ENCODE peak calls at places on chromosomes 11 and 22, in nine cellular contexts. One of them, this sample, is unnamed.

GRCh38 chr11:14393889-14394288 is 34.9 kb upstream of the RRAS2 start:
- DNase-seq in iris pigment epithelial cell: no peak
- DNase-seq in glomerular endothelial cell: no peak
- DNase-seq in GDM1: no peak
- DNase-seq in T follicular helper cell: no peak
- DNase-seq in activated CD4-positive, alpha-beta T cell treated with anti-CD3 and anti-CD28 coated beads, Interleukin-2, amount 10 ng/mL, durations not matched to agents 7 days and 5 days: no peak
- DNase-seq in stimulated activated CD4-positive, alpha-beta T cell treated with anti-CD3 and anti-CD28 coated beads, Interleukin-2, amount 100 ng/mL, for 48 hours: no peak
- DNase-seq in cardiac muscle cell: no peak
- DNase-seq in activated effector memory CD4-positive, alpha-beta T cell treated with Interleukin-2 at 50 U/mL for 16 hours: no peak
- DNase-seq in this sample: no peak

GRCh38 chr22:50691521-50691920 is 18.9 kb downstream of the SHANK3 start:
- DNase-seq in glomerular endothelial cell: no peak
- DNase-seq in iris pigment epithelial cell: peak
- DNase-seq in activated CD4-positive, alpha-beta T cell treated with anti-CD3 and anti-CD28 coated beads, Interleukin-2, amount 10 ng/mL, durations not matched to agents 7 days and 5 days: peak
- DNase-seq in stimulated activated CD4-positive, alpha-beta T cell treated with anti-CD3 and anti-CD28 coated beads, Interleukin-2, amount 100 ng/mL, for 48 hours: peak
- DNase-seq in cardiac muscle cell: peak
- DNase-seq in T follicular helper cell: peak
- DNase-seq in GDM1: no peak
- DNase-seq in activated effector memory CD4-positive, alpha-beta T cell treated with Interleukin-2 at 50 U/mL for 16 hours: no peak
- DNase-seq in this sample: no peak

GRCh38 chr11:34478845-34479663 is 34.5 kb downstream of the ELF5 start:
- DNase-seq in T follicular helper cell: no peak
- DNase-seq in glomerular endothelial cell: no peak
- DNase-seq in iris pigment epithelial cell: no peak
- DNase-seq in stimulated activated CD4-positive, alpha-beta T cell treated with anti-CD3 and anti-CD28 coated beads, Interleukin-2, amount 100 ng/mL, for 48 hours: no peak
- DNase-seq in cardiac muscle cell: no peak
- DNase-seq in GDM1: no peak
- DNase-seq in activated CD4-positive, alpha-beta T cell treated with anti-CD3 and anti-CD28 coated beads, Interleukin-2, amount 10 ng/mL, durations not matched to agents 7 days and 5 days: no peak
- DNase-seq in activated effector memory CD4-positive, alpha-beta T cell treated with Interleukin-2 at 50 U/mL for 16 hours: no peak
- DNase-seq in this sample: no peak

GRCh38 chr11:73143126-73143838 is 1.2 kb upstream of the FCHSD2 start:
- DNase-seq in glomerular endothelial cell: no peak
- DNase-seq in activated effector memory CD4-positive, alpha-beta T cell treated with Interleukin-2 at 50 U/mL for 16 hours: no peak
- DNase-seq in stimulated activated CD4-positive, alpha-beta T cell treated with anti-CD3 and anti-CD28 coated beads, Interleukin-2, amount 100 ng/mL, for 48 hours: no peak
- DNase-seq in iris pigment epithelial cell: no peak
- DNase-seq in cardiac muscle cell: peak
- DNase-seq in activated CD4-positive, alpha-beta T cell treated with anti-CD3 and anti-CD28 coated beads, Interleukin-2, amount 10 ng/mL, durations not matched to agents 7 days and 5 days: no peak
- DNase-seq in T follicular helper cell: no peak
- DNase-seq in GDM1: peak
- DNase-seq in this sample: no peak

GRCh38 chr11:111019931-111020381 is 225.6 kb upstream of the POU2AF2 start:
- DNase-seq in stimulated activated CD4-positive, alpha-beta T cell treated with anti-CD3 and anti-CD28 coated beads, Interleukin-2, amount 100 ng/mL, for 48 hours: no peak
- DNase-seq in activated CD4-positive, alpha-beta T cell treated with anti-CD3 and anti-CD28 coated beads, Interleukin-2, amount 10 ng/mL, durations not matched to agents 7 days and 5 days: no peak
- DNase-seq in cardiac muscle cell: no peak
- DNase-seq in GDM1: no peak
- DNase-seq in T follicular helper cell: no peak
- DNase-seq in glomerular endothelial cell: no peak
- DNase-seq in iris pigment epithelial cell: peak
- DNase-seq in activated effector memory CD4-positive, alpha-beta T cell treated with Interleukin-2 at 50 U/mL for 16 hours: no peak
- DNase-seq in this sample: no peak

GRCh38 chr11:94762208-94762607 is 5.9 kb upstream of the AMOTL1 start:
- DNase-seq in glomerular endothelial cell: no peak
- DNase-seq in iris pigment epithelial cell: peak
- DNase-seq in activated CD4-positive, alpha-beta T cell treated with anti-CD3 and anti-CD28 coated beads, Interleukin-2, amount 10 ng/mL, durations not matched to agents 7 days and 5 days: no peak
- DNase-seq in T follicular helper cell: no peak
- DNase-seq in GDM1: no peak
- DNase-seq in activated effector memory CD4-positive, alpha-beta T cell treated with Interleukin-2 at 50 U/mL for 16 hours: no peak
- DNase-seq in stimulated activated CD4-positive, alpha-beta T cell treated with anti-CD3 and anti-CD28 coated beads, Interleukin-2, amount 100 ng/mL, for 48 hours: no peak
- DNase-seq in cardiac muscle cell: no peak
- DNase-seq in this sample: no peak

GRCh38 chr11:31921066-31921465 is 109.9 kb upstream of the PAX6 start:
- DNase-seq in T follicular helper cell: no peak
- DNase-seq in glomerular endothelial cell: no peak
- DNase-seq in iris pigment epithelial cell: peak
- DNase-seq in GDM1: no peak
- DNase-seq in activated effector memory CD4-positive, alpha-beta T cell treated with Interleukin-2 at 50 U/mL for 16 hours: no peak
- DNase-seq in stimulated activated CD4-positive, alpha-beta T cell treated with anti-CD3 and anti-CD28 coated beads, Interleukin-2, amount 100 ng/mL, for 48 hours: no peak
- DNase-seq in cardiac muscle cell: no peak
- DNase-seq in activated CD4-positive, alpha-beta T cell treated with anti-CD3 and anti-CD28 coated beads, Interleukin-2, amount 10 ng/mL, durations not matched to agents 7 days and 5 days: no peak
- DNase-seq in this sample: no peak

GRCh38 chr11:117238221-117238620 is 5.8 kb downstream of the RNF214 start:
- DNase-seq in glomerular endothelial cell: no peak
- DNase-seq in activated effector memory CD4-positive, alpha-beta T cell treated with Interleukin-2 at 50 U/mL for 16 hours: no peak
- DNase-seq in T follicular helper cell: no peak
- DNase-seq in stimulated activated CD4-positive, alpha-beta T cell treated with anti-CD3 and anti-CD28 coated beads, Interleukin-2, amount 100 ng/mL, for 48 hours: no peak
- DNase-seq in GDM1: no peak
- DNase-seq in activated CD4-positive, alpha-beta T cell treated with anti-CD3 and anti-CD28 coated beads, Interleukin-2, amount 10 ng/mL, durations not matched to agents 7 days and 5 days: no peak
- DNase-seq in cardiac muscle cell: no peak
- DNase-seq in iris pigment epithelial cell: no peak
- DNase-seq in this sample: no peak

GRCh38 chr22:29158546-29158945 is 47.1 kb upstream of the EMID1 start:
- DNase-seq in cardiac muscle cell: no peak
- DNase-seq in T follicular helper cell: no peak
- DNase-seq in iris pigment epithelial cell: no peak
- DNase-seq in activated CD4-positive, alpha-beta T cell treated with anti-CD3 and anti-CD28 coated beads, Interleukin-2, amount 10 ng/mL, durations not matched to agents 7 days and 5 days: no peak
- DNase-seq in activated effector memory CD4-positive, alpha-beta T cell treated with Interleukin-2 at 50 U/mL for 16 hours: no peak
- DNase-seq in glomerular endothelial cell: no peak
- DNase-seq in stimulated activated CD4-positive, alpha-beta T cell treated with anti-CD3 and anti-CD28 coated beads, Interleukin-2, amount 100 ng/mL, for 48 hours: no peak
- DNase-seq in GDM1: no peak
- DNase-seq in this sample: no peak

GRCh38 chr11:63614136-63614664 is at the start of gene PLAAT3:
- DNase-seq in stimulated activated CD4-positive, alpha-beta T cell treated with anti-CD3 and anti-CD28 coated beads, Interleukin-2, amount 100 ng/mL, for 48 hours: no peak
- DNase-seq in T follicular helper cell: peak
- DNase-seq in iris pigment epithelial cell: peak
- DNase-seq in activated effector memory CD4-positive, alpha-beta T cell treated with Interleukin-2 at 50 U/mL for 16 hours: peak
- DNase-seq in glomerular endothelial cell: no peak
- DNase-seq in activated CD4-positive, alpha-beta T cell treated with anti-CD3 and anti-CD28 coated beads, Interleukin-2, amount 10 ng/mL, durations not matched to agents 7 days and 5 days: peak
- DNase-seq in GDM1: no peak
- DNase-seq in cardiac muscle cell: peak
- DNase-seq in this sample: peak

GRCh38 chr11:14362613-14363012 is 3.6 kb upstream of the RRAS2 start:
- DNase-seq in glomerular endothelial cell: no peak
- DNase-seq in GDM1: no peak
- DNase-seq in iris pigment epithelial cell: no peak
- DNase-seq in stimulated activated CD4-positive, alpha-beta T cell treated with anti-CD3 and anti-CD28 coated beads, Interleukin-2, amount 100 ng/mL, for 48 hours: no peak
- DNase-seq in activated effector memory CD4-positive, alpha-beta T cell treated with Interleukin-2 at 50 U/mL for 16 hours: no peak
- DNase-seq in cardiac muscle cell: no peak
- DNase-seq in T follicular helper cell: no peak
- DNase-seq in activated CD4-positive, alpha-beta T cell treated with anti-CD3 and anti-CD28 coated beads, Interleukin-2, amount 10 ng/mL, durations not matched to agents 7 days and 5 days: no peak
- DNase-seq in this sample: no peak

GRCh38 chr11:119380160-119380815 is 1.2 kb downstream of the USP2 start:
- DNase-seq in glomerular endothelial cell: no peak
- DNase-seq in stimulated activated CD4-positive, alpha-beta T cell treated with anti-CD3 and anti-CD28 coated beads, Interleukin-2, amount 100 ng/mL, for 48 hours: no peak
- DNase-seq in cardiac muscle cell: no peak
- DNase-seq in activated CD4-positive, alpha-beta T cell treated with anti-CD3 and anti-CD28 coated beads, Interleukin-2, amount 10 ng/mL, durations not matched to agents 7 days and 5 days: no peak
- DNase-seq in T follicular helper cell: no peak
- DNase-seq in GDM1: no peak
- DNase-seq in activated effector memory CD4-positive, alpha-beta T cell treated with Interleukin-2 at 50 U/mL for 16 hours: no peak
- DNase-seq in iris pigment epithelial cell: no peak
- DNase-seq in this sample: peak

GRCh38 chr11:2669926-2670469 is 29.8 kb downstream of the KCNQ1OT1 start:
- DNase-seq in iris pigment epithelial cell: no peak
- DNase-seq in cardiac muscle cell: no peak
- DNase-seq in activated CD4-positive, alpha-beta T cell treated with anti-CD3 and anti-CD28 coated beads, Interleukin-2, amount 10 ng/mL, durations not matched to agents 7 days and 5 days: no peak
- DNase-seq in stimulated activated CD4-positive, alpha-beta T cell treated with anti-CD3 and anti-CD28 coated beads, Interleukin-2, amount 100 ng/mL, for 48 hours: no peak
- DNase-seq in GDM1: no peak
- DNase-seq in glomerular endothelial cell: no peak
- DNase-seq in T follicular helper cell: no peak
- DNase-seq in activated effector memory CD4-positive, alpha-beta T cell treated with Interleukin-2 at 50 U/mL for 16 hours: no peak
- DNase-seq in this sample: no peak

GRCh38 chr11:79418241-79418640 is 22.6 kb downstream of the TENM4 start:
- DNase-seq in glomerular endothelial cell: no peak
- DNase-seq in stimulated activated CD4-positive, alpha-beta T cell treated with anti-CD3 and anti-CD28 coated beads, Interleukin-2, amount 100 ng/mL, for 48 hours: no peak
- DNase-seq in GDM1: no peak
- DNase-seq in activated effector memory CD4-positive, alpha-beta T cell treated with Interleukin-2 at 50 U/mL for 16 hours: no peak
- DNase-seq in cardiac muscle cell: no peak
- DNase-seq in activated CD4-positive, alpha-beta T cell treated with anti-CD3 and anti-CD28 coated beads, Interleukin-2, amount 10 ng/mL, durations not matched to agents 7 days and 5 days: no peak
- DNase-seq in iris pigment epithelial cell: no peak
- DNase-seq in T follicular helper cell: no peak
- DNase-seq in this sample: no peak

GRCh38 chr22:28923826-28924732 is 40.7 kb downstream of the ZNRF3 start:
- DNase-seq in activated CD4-positive, alpha-beta T cell treated with anti-CD3 and anti-CD28 coated beads, Interleukin-2, amount 10 ng/mL, durations not matched to agents 7 days and 5 days: no peak
- DNase-seq in cardiac muscle cell: no peak
- DNase-seq in stimulated activated CD4-positive, alpha-beta T cell treated with anti-CD3 and anti-CD28 coated beads, Interleukin-2, amount 100 ng/mL, for 48 hours: no peak
- DNase-seq in GDM1: no peak
- DNase-seq in activated effector memory CD4-positive, alpha-beta T cell treated with Interleukin-2 at 50 U/mL for 16 hours: no peak
- DNase-seq in T follicular helper cell: no peak
- DNase-seq in glomerular endothelial cell: no peak
- DNase-seq in iris pigment epithelial cell: no peak
- DNase-seq in this sample: no peak

GRCh38 chr11:100761806-100762205 is 74.7 kb downstream of the ARHGAP42 start:
- DNase-seq in stimulated activated CD4-positive, alpha-beta T cell treated with anti-CD3 and anti-CD28 coated beads, Interleukin-2, amount 100 ng/mL, for 48 hours: no peak
- DNase-seq in activated effector memory CD4-positive, alpha-beta T cell treated with Interleukin-2 at 50 U/mL for 16 hours: no peak
- DNase-seq in T follicular helper cell: no peak
- DNase-seq in activated CD4-positive, alpha-beta T cell treated with anti-CD3 and anti-CD28 coated beads, Interleukin-2, amount 10 ng/mL, durations not matched to agents 7 days and 5 days: no peak
- DNase-seq in GDM1: no peak
- DNase-seq in iris pigment epithelial cell: no peak
- DNase-seq in glomerular endothelial cell: no peak
- DNase-seq in cardiac muscle cell: no peak
- DNase-seq in this sample: no peak

GRCh38 chr11:86162257-86162656 is 82.3 kb upstream of the EED start:
- DNase-seq in iris pigment epithelial cell: peak
- DNase-seq in activated CD4-positive, alpha-beta T cell treated with anti-CD3 and anti-CD28 coated beads, Interleukin-2, amount 10 ng/mL, durations not matched to agents 7 days and 5 days: no peak
- DNase-seq in activated effector memory CD4-positive, alpha-beta T cell treated with Interleukin-2 at 50 U/mL for 16 hours: no peak
- DNase-seq in T follicular helper cell: no peak
- DNase-seq in cardiac muscle cell: no peak
- DNase-seq in stimulated activated CD4-positive, alpha-beta T cell treated with anti-CD3 and anti-CD28 coated beads, Interleukin-2, amount 100 ng/mL, for 48 hours: no peak
- DNase-seq in GDM1: peak
- DNase-seq in glomerular endothelial cell: no peak
- DNase-seq in this sample: no peak

GRCh38 chr11:61378713-61379313 is 13.6 kb upstream of the TMEM216 start:
- DNase-seq in cardiac muscle cell: no peak
- DNase-seq in activated CD4-positive, alpha-beta T cell treated with anti-CD3 and anti-CD28 coated beads, Interleukin-2, amount 10 ng/mL, durations not matched to agents 7 days and 5 days: no peak
- DNase-seq in GDM1: no peak
- DNase-seq in glomerular endothelial cell: no peak
- DNase-seq in iris pigment epithelial cell: peak
- DNase-seq in T follicular helper cell: no peak
- DNase-seq in stimulated activated CD4-positive, alpha-beta T cell treated with anti-CD3 and anti-CD28 coated beads, Interleukin-2, amount 100 ng/mL, for 48 hours: no peak
- DNase-seq in activated effector memory CD4-positive, alpha-beta T cell treated with Interleukin-2 at 50 U/mL for 16 hours: no peak
- DNase-seq in this sample: no peak

GRCh38 chr11:8091671-8092070 is 10.7 kb downstream of the TUB start:
- DNase-seq in GDM1: no peak
- DNase-seq in T follicular helper cell: no peak
- DNase-seq in stimulated activated CD4-positive, alpha-beta T cell treated with anti-CD3 and anti-CD28 coated beads, Interleukin-2, amount 100 ng/mL, for 48 hours: no peak
- DNase-seq in activated effector memory CD4-positive, alpha-beta T cell treated with Interleukin-2 at 50 U/mL for 16 hours: no peak
- DNase-seq in glomerular endothelial cell: no peak
- DNase-seq in iris pigment epithelial cell: no peak
- DNase-seq in cardiac muscle cell: no peak
- DNase-seq in activated CD4-positive, alpha-beta T cell treated with anti-CD3 and anti-CD28 coated beads, Interleukin-2, amount 10 ng/mL, durations not matched to agents 7 days and 5 days: no peak
- DNase-seq in this sample: no peak

GRCh38 chr22:36461665-36462474 is 19.6 kb downstream of the TXN2 start:
- DNase-seq in stimulated activated CD4-positive, alpha-beta T cell treated with anti-CD3 and anti-CD28 coated beads, Interleukin-2, amount 100 ng/mL, for 48 hours: no peak
- DNase-seq in GDM1: no peak
- DNase-seq in activated CD4-positive, alpha-beta T cell treated with anti-CD3 and anti-CD28 coated beads, Interleukin-2, amount 10 ng/mL, durations not matched to agents 7 days and 5 days: no peak
- DNase-seq in activated effector memory CD4-positive, alpha-beta T cell treated with Interleukin-2 at 50 U/mL for 16 hours: no peak
- DNase-seq in glomerular endothelial cell: no peak
- DNase-seq in iris pigment epithelial cell: peak
- DNase-seq in T follicular helper cell: no peak
- DNase-seq in cardiac muscle cell: peak
- DNase-seq in this sample: no peak

GRCh38 chr11:132131051-132131450 is 760.6 kb downstream of the NTM start:
- DNase-seq in T follicular helper cell: no peak
- DNase-seq in activated CD4-positive, alpha-beta T cell treated with anti-CD3 and anti-CD28 coated beads, Interleukin-2, amount 10 ng/mL, durations not matched to agents 7 days and 5 days: no peak
- DNase-seq in activated effector memory CD4-positive, alpha-beta T cell treated with Interleukin-2 at 50 U/mL for 16 hours: no peak
- DNase-seq in iris pigment epithelial cell: no peak
- DNase-seq in stimulated activated CD4-positive, alpha-beta T cell treated with anti-CD3 and anti-CD28 coated beads, Interleukin-2, amount 100 ng/mL, for 48 hours: no peak
- DNase-seq in cardiac muscle cell: no peak
- DNase-seq in glomerular endothelial cell: no peak
- DNase-seq in GDM1: no peak
- DNase-seq in this sample: no peak

GRCh38 chr11:60944504-60945294 is 7.3 kb downstream of the SLC15A3 start:
- DNase-seq in activated CD4-positive, alpha-beta T cell treated with anti-CD3 and anti-CD28 coated beads, Interleukin-2, amount 10 ng/mL, durations not matched to agents 7 days and 5 days: no peak
- DNase-seq in stimulated activated CD4-positive, alpha-beta T cell treated with anti-CD3 and anti-CD28 coated beads, Interleukin-2, amount 100 ng/mL, for 48 hours: no peak
- DNase-seq in GDM1: no peak
- DNase-seq in glomerular endothelial cell: no peak
- DNase-seq in iris pigment epithelial cell: no peak
- DNase-seq in cardiac muscle cell: no peak
- DNase-seq in T follicular helper cell: no peak
- DNase-seq in activated effector memory CD4-positive, alpha-beta T cell treated with Interleukin-2 at 50 U/mL for 16 hours: no peak
- DNase-seq in this sample: no peak

GRCh38 chr11:25769287-25769686 is 562.6 kb upstream of the ANO3 start:
- DNase-seq in GDM1: no peak
- DNase-seq in cardiac muscle cell: no peak
- DNase-seq in T follicular helper cell: no peak
- DNase-seq in activated CD4-positive, alpha-beta T cell treated with anti-CD3 and anti-CD28 coated beads, Interleukin-2, amount 10 ng/mL, durations not matched to agents 7 days and 5 days: no peak
- DNase-seq in activated effector memory CD4-positive, alpha-beta T cell treated with Interleukin-2 at 50 U/mL for 16 hours: no peak
- DNase-seq in iris pigment epithelial cell: peak
- DNase-seq in glomerular endothelial cell: no peak
- DNase-seq in stimulated activated CD4-positive, alpha-beta T cell treated with anti-CD3 and anti-CD28 coated beads, Interleukin-2, amount 100 ng/mL, for 48 hours: no peak
- DNase-seq in this sample: no peak

GRCh38 chr11:114216804-114217195 is 79.4 kb upstream of the NNMT start:
- DNase-seq in T follicular helper cell: no peak
- DNase-seq in activated CD4-positive, alpha-beta T cell treated with anti-CD3 and anti-CD28 coated beads, Interleukin-2, amount 10 ng/mL, durations not matched to agents 7 days and 5 days: peak
- DNase-seq in glomerular endothelial cell: no peak
- DNase-seq in stimulated activated CD4-positive, alpha-beta T cell treated with anti-CD3 and anti-CD28 coated beads, Interleukin-2, amount 100 ng/mL, for 48 hours: no peak
- DNase-seq in GDM1: peak
- DNase-seq in iris pigment epithelial cell: no peak
- DNase-seq in activated effector memory CD4-positive, alpha-beta T cell treated with Interleukin-2 at 50 U/mL for 16 hours: no peak
- DNase-seq in cardiac muscle cell: no peak
- DNase-seq in this sample: no peak

GRCh38 chr11:111922803-111923202 is 4.1 kb downstream of the C11orf52 start:
- DNase-seq in stimulated activated CD4-positive, alpha-beta T cell treated with anti-CD3 and anti-CD28 coated beads, Interleukin-2, amount 100 ng/mL, for 48 hours: no peak
- DNase-seq in glomerular endothelial cell: no peak
- DNase-seq in GDM1: no peak
- DNase-seq in iris pigment epithelial cell: peak
- DNase-seq in activated effector memory CD4-positive, alpha-beta T cell treated with Interleukin-2 at 50 U/mL for 16 hours: no peak
- DNase-seq in T follicular helper cell: no peak
- DNase-seq in activated CD4-positive, alpha-beta T cell treated with anti-CD3 and anti-CD28 coated beads, Interleukin-2, amount 10 ng/mL, durations not matched to agents 7 days and 5 days: no peak
- DNase-seq in cardiac muscle cell: no peak
- DNase-seq in this sample: no peak

GRCh38 chr11:68935516-68936357 is 32.0 kb downstream of the IGHMBP2 start:
- DNase-seq in iris pigment epithelial cell: no peak
- DNase-seq in stimulated activated CD4-positive, alpha-beta T cell treated with anti-CD3 and anti-CD28 coated beads, Interleukin-2, amount 100 ng/mL, for 48 hours: no peak
- DNase-seq in glomerular endothelial cell: no peak
- DNase-seq in GDM1: no peak
- DNase-seq in activated effector memory CD4-positive, alpha-beta T cell treated with Interleukin-2 at 50 U/mL for 16 hours: no peak
- DNase-seq in cardiac muscle cell: no peak
- DNase-seq in T follicular helper cell: no peak
- DNase-seq in activated CD4-positive, alpha-beta T cell treated with anti-CD3 and anti-CD28 coated beads, Interleukin-2, amount 10 ng/mL, durations not matched to agents 7 days and 5 days: no peak
- DNase-seq in this sample: no peak

GRCh38 chr11:43835104-43835503 is 45.5 kb upstream of the ALKBH3 start:
- DNase-seq in glomerular endothelial cell: no peak
- DNase-seq in cardiac muscle cell: no peak
- DNase-seq in activated CD4-positive, alpha-beta T cell treated with anti-CD3 and anti-CD28 coated beads, Interleukin-2, amount 10 ng/mL, durations not matched to agents 7 days and 5 days: no peak
- DNase-seq in stimulated activated CD4-positive, alpha-beta T cell treated with anti-CD3 and anti-CD28 coated beads, Interleukin-2, amount 100 ng/mL, for 48 hours: no peak
- DNase-seq in iris pigment epithelial cell: peak
- DNase-seq in GDM1: no peak
- DNase-seq in activated effector memory CD4-positive, alpha-beta T cell treated with Interleukin-2 at 50 U/mL for 16 hours: no peak
- DNase-seq in T follicular helper cell: no peak
- DNase-seq in this sample: no peak

GRCh38 chr11:87491381-87491780 is 453.6 kb downstream of the TMEM135 start:
- DNase-seq in activated CD4-positive, alpha-beta T cell treated with anti-CD3 and anti-CD28 coated beads, Interleukin-2, amount 10 ng/mL, durations not matched to agents 7 days and 5 days: no peak
- DNase-seq in activated effector memory CD4-positive, alpha-beta T cell treated with Interleukin-2 at 50 U/mL for 16 hours: no peak
- DNase-seq in GDM1: no peak
- DNase-seq in glomerular endothelial cell: no peak
- DNase-seq in stimulated activated CD4-positive, alpha-beta T cell treated with anti-CD3 and anti-CD28 coated beads, Interleukin-2, amount 100 ng/mL, for 48 hours: no peak
- DNase-seq in iris pigment epithelial cell: no peak
- DNase-seq in cardiac muscle cell: no peak
- DNase-seq in T follicular helper cell: no peak
- DNase-seq in this sample: no peak

GRCh38 chr22:21450320-21450831 is 16.8 kb upstream of the TMEM191C start:
- DNase-seq in iris pigment epithelial cell: no peak
- DNase-seq in cardiac muscle cell: no peak
- DNase-seq in stimulated activated CD4-positive, alpha-beta T cell treated with anti-CD3 and anti-CD28 coated beads, Interleukin-2, amount 100 ng/mL, for 48 hours: no peak
- DNase-seq in activated effector memory CD4-positive, alpha-beta T cell treated with Interleukin-2 at 50 U/mL for 16 hours: no peak
- DNase-seq in GDM1: no peak
- DNase-seq in glomerular endothelial cell: no peak
- DNase-seq in activated CD4-positive, alpha-beta T cell treated with anti-CD3 and anti-CD28 coated beads, Interleukin-2, amount 10 ng/mL, durations not matched to agents 7 days and 5 days: peak
- DNase-seq in T follicular helper cell: no peak
- DNase-seq in this sample: no peak

GRCh38 chr22:22897036-22897435 is 9.4 kb downstream of the IGLL5 start:
- DNase-seq in activated CD4-positive, alpha-beta T cell treated with anti-CD3 and anti-CD28 coated beads, Interleukin-2, amount 10 ng/mL, durations not matched to agents 7 days and 5 days: no peak
- DNase-seq in stimulated activated CD4-positive, alpha-beta T cell treated with anti-CD3 and anti-CD28 coated beads, Interleukin-2, amount 100 ng/mL, for 48 hours: no peak
- DNase-seq in T follicular helper cell: no peak
- DNase-seq in activated effector memory CD4-positive, alpha-beta T cell treated with Interleukin-2 at 50 U/mL for 16 hours: no peak
- DNase-seq in glomerular endothelial cell: no peak
- DNase-seq in cardiac muscle cell: no peak
- DNase-seq in iris pigment epithelial cell: no peak
- DNase-seq in GDM1: no peak
- DNase-seq in this sample: no peak

GRCh38 chr11:129453293-129453721 is 77.7 kb downstream of the BARX2 start:
- DNase-seq in activated effector memory CD4-positive, alpha-beta T cell treated with Interleukin-2 at 50 U/mL for 16 hours: no peak
- DNase-seq in T follicular helper cell: no peak
- DNase-seq in iris pigment epithelial cell: no peak
- DNase-seq in activated CD4-positive, alpha-beta T cell treated with anti-CD3 and anti-CD28 coated beads, Interleukin-2, amount 10 ng/mL, durations not matched to agents 7 days and 5 days: no peak
- DNase-seq in stimulated activated CD4-positive, alpha-beta T cell treated with anti-CD3 and anti-CD28 coated beads, Interleukin-2, amount 100 ng/mL, for 48 hours: no peak
- DNase-seq in GDM1: no peak
- DNase-seq in cardiac muscle cell: no peak
- DNase-seq in glomerular endothelial cell: no peak
- DNase-seq in this sample: no peak